ENCODE peak calls at places on chromosomes 13 and 19, in seven cellular contexts. P is ovary, U is tibial nerve, R is prostate gland, Z is spleen, W is body of pancreas, E is testis. X is an unnamed sample.

GRCh38 chr19:29858000-29858596 is 46.3 kb downstream of the CCNE1 start:
- DNase-seq in R (no peak), Z (no peak), E (no peak), U (no peak), P (no peak), W (peak), X (peak)

GRCh38 chr13:44969858-44970484 is 19.3 kb downstream of the NUFIP1 start:
- DNase-seq in P (no peak), E (no peak), R (peak), W (no peak), U (no peak), Z (no peak), X (no peak)

GRCh38 chr19:52724701-52725514 is 9.9 kb downstream of the ZNF611 start:
- DNase-seq in E (no peak), W (no peak), P (no peak), U (no peak), Z (no peak), R (no peak), X (no peak)

GRCh38 chr13:94548382-94549240 is 47.3 kb downstream of the TGDS start:
- DNase-seq in E (peak), P (peak), U (peak), R (peak), W (peak), Z (peak), X (peak)

GRCh38 chr13:73602295-73602694 is 531.9 kb downstream of the KLF12 start:
- DNase-seq in R (no peak), U (no peak), E (no peak), P (no peak), W (no peak), Z (no peak), X (no peak)

GRCh38 chr19:39093761-39094160 is 9.6 kb downstream of the ACP7 start:
- DNase-seq in R (no peak), P (no peak), U (no peak), W (no peak), Z (no peak), E (no peak), X (no peak)

GRCh38 chr13:27728271-27728670 is 64.0 kb upstream of the GSX1 start:
- DNase-seq in R (no peak), U (no peak), Z (no peak), E (no peak), P (no peak), W (no peak), X (no peak)

GRCh38 chr13:108195146-108195545 is 20.2 kb downstream of the LIG4 start:
- DNase-seq in E (no peak), U (no peak), P (no peak), W (no peak), R (no peak), Z (no peak), X (no peak)

GRCh38 chr13:110227864-110228643 is 78.9 kb downstream of the COL4A1 start:
- DNase-seq in E (no peak), P (no peak), Z (no peak), W (no peak), U (no peak), R (no peak), X (no peak)

GRCh38 chr13:28719656-28720055 is 886 bp upstream of the SLC46A3 start:
- DNase-seq in U (no peak), Z (no peak), E (no peak), W (no peak), R (no peak), P (no peak), X (no peak)

GRCh38 chr13:42041017-42041683 is 7.3 kb upstream of the DGKH start:
- DNase-seq in R (peak), U (no peak), Z (peak), E (peak), P (peak), W (peak), X (peak)

GRCh38 chr19:52522555-52522954 is 4.9 kb upstream of the ZNF808 start:
- DNase-seq in U (no peak), Z (no peak), R (no peak), W (no peak), P (no peak), E (peak), X (no peak)

GRCh38 chr13:58893396-58893795 is 1261.9 kb downstream of the PCDH17 start:
- DNase-seq in P (no peak), Z (no peak), R (no peak), U (no peak), W (no peak), E (no peak), X (no peak)

DNA sequence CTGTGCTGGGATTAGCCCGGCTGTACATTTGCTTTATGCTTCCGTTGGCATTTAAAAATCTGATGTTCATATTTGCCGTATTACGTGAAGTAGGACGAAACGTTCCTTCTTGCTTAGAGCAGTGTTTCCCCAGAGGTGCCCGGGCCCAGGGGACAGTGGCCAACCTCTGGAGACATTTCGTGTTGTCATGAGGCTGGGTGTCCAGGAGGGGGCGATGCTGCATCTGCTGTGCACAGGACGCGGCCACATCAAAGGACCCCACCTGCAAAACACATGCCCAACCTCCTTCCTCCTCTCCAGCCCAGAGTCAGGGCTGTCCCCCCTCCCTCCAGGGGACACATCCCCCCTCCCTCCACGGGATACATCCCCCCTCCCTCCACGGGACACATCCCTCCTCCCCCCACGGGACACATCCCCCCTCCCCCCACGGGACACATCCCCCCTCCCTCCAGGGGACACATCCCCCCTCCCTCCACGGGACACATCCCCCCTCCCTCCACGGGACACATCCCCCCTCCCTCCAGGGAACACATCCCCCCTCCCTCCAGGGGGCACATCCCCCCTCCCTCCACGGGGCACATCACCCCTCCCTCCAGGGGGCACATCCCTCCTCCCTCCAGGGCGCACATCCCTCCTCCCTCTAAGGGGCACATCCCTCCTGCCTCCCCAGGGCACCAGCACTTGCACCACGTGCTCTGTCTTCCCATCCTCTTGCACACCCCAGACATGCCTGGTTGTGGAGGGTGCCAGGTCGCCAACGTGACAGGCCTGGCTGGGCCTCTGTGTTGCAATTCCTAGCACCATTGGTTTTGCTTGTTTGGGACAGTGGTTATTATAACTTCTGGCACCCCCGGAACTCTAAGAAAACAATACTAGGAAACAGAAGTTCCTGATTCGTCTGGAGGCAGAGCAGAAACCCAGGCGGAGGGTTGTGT is 46.7 kb downstream of the GAS6 start:
- DNase-seq in Z (peak), U (peak), W (peak), P (peak), R (peak), E (peak), X (peak)
- H3K27ac ChIP-seq in Z (peak), U (peak), W (no peak), P (no peak), R (no peak), E (peak), X (peak)

GRCh38 chr19:1274852-1275259 is 474 bp upstream of the FAM174C start:
- DNase-seq in P (no peak), U (no peak), W (no peak), E (no peak), R (no peak), Z (no peak), X (peak)

GRCh38 chr19:1274081-1274851 is 1.1 kb upstream of the FAM174C start:
- DNase-seq in W (peak), Z (peak), R (peak), P (no peak), U (no peak), E (no peak), X (no peak)

GRCh38 chr19:1272423-1273262 is 2.7 kb upstream of the FAM174C start:
- DNase-seq in E (no peak), P (no peak), R (peak), U (no peak), W (no peak), Z (no peak), X (no peak)

GRCh38 chr19:1271528-1272422 is 2.6 kb downstream of the CIRBP start:
- DNase-seq in P (no peak), E (no peak), R (peak), W (no peak), U (no peak), Z (peak), X (peak)

GRCh38 chr19:1273263-1274041 is 1.9 kb upstream of the FAM174C start:
- DNase-seq in U (no peak), P (no peak), R (no peak), W (no peak), E (no peak), Z (peak), X (no peak)
- TF ChIP-seq POLR2A in U (no peak), P (no peak), R (no peak), W (no peak), E (no peak), Z (no peak), X (no peak)

DNA sequence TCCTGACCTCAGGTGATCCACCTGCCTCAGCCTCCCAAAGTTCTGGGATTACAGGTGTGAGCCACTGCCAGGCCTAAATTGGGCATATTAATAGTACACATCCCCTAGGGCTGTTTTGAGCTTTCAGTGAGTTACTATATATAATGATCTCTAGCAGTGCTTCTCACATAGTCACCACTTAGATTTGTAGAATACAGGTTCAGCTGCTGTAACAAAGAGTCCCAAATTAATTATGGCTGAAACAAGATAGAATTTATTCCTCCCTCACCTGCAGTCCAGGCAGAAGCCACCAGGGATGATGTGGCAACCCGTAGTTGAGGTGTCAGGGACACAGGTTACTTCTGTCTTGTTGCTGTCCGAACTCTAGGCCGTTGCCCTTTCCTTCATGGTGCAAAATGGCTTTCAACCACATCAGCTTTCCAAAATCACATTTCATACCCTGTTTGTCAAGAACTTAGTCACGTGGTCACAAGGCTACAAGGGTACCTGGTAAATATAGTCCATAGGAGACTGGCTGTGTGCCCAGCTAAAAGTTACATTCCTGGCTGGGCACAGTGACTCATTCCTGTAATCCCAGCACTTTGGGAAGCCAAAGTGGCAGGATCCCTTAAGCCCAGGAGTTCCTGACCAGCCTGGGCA is 2.9 kb downstream of the PROSER3 start:
- DNase-seq in R (no peak), Z (no peak), E (no peak), U (no peak), P (no peak), W (no peak), X (no peak)
- TF ChIP-seq CTCF in R (no peak), Z (no peak), E (no peak), U (no peak), P (no peak), W (no peak), X (no peak)

GRCh38 chr13:90968510-90968909 is 379.0 kb upstream of the MIR17HG start:
- DNase-seq in R (no peak), W (no peak), E (peak), P (no peak), U (no peak), Z (no peak), X (no peak)

GRCh38 chr13:90979059-90979458 is 368.4 kb upstream of the MIR17HG start:
- DNase-seq in R (no peak), W (no peak), Z (no peak), U (no peak), P (no peak), E (no peak), X (no peak)

DNA sequence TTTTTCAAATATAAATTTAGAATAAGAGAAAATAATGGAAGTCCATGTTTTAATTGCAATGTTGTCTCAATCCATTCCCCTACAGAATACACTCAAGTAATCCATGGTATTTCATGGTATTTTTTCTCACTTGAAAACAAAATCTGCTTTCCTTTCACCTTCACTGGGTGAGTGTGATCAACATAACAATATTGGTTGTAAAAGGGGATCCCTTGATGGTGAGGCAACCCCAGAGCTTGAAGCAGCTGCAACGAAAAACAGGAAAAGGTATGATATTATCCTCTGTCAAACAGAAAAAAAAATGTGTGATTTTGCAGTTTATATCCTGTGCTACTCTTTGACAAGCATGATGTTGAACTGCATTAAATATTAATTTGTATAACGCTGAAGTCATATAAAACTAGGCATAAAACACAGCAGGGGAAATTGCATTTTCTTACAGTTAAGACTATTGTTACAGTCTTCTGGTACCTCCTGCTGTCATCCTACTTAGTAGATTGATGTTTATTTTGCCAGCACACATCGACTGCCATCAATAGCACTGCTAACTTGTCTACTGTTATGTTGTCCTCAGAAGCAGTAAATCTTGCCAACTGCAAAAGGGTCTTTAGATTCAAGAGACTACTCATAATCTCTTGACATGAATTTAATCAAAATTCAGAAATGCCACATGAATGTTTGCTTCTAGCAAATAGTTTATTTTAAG is 373.1 kb upstream of the MIR17HG start:
- DNase-seq in E (no peak), R (no peak), Z (no peak), U (no peak), W (no peak), P (no peak), X (no peak)
- H3K27ac ChIP-seq in E (no peak), R (no peak), Z (no peak), U (no peak), W (no peak), P (no peak), X (no peak)

DNA sequence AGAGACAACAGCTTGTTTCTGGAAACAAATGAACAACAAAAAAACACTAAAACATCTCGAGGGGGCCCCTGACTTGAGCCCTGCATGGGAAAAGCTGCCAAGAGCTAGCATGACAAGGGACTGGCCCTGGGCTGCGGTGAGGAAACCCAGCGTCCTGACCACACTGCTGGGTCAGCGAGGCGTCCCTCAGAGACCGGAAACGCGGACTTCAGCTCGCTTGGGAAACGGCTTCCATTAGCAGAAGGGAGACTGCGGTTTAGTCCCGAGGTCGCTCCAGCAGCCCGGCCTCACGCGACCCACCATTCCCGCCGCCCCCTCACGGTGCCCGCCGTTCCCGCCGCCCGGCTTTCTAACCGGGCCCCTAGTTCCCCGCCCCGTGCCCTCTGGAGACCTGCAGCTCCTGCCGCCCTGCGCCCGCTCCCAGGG is 630 bp downstream of the CCDC122 start:
- DNase-seq in Z (peak), E (peak), U (peak), R (peak), P (peak), W (peak), X (peak)
- TF ChIP-seq POLR2A in Z (no peak), E (no peak), U (no peak), R (no peak), P (no peak), W (no peak), X (no peak)

GRCh38 chr13:51585234-51585672 is 991 bp downstream of the WDFY2 start:
- DNase-seq in W (no peak), R (no peak), Z (no peak), P (no peak), E (peak), U (no peak), X (no peak)

GRCh38 chr13:51583469-51583874 is 790 bp upstream of the WDFY2 start:
- DNase-seq in U (no peak), W (no peak), Z (no peak), P (peak), R (no peak), E (no peak), X (no peak)

GRCh38 chr13:51584731-51585191 is 499 bp downstream of the WDFY2 start:
- DNase-seq in R (peak), E (peak), W (peak), P (no peak), U (peak), Z (no peak), X (peak)

GRCh38 chr13:51585696-51586095 is 1.4 kb downstream of the WDFY2 start:
- DNase-seq in Z (no peak), U (no peak), W (no peak), E (no peak), P (no peak), R (no peak), X (no peak)

DNA sequence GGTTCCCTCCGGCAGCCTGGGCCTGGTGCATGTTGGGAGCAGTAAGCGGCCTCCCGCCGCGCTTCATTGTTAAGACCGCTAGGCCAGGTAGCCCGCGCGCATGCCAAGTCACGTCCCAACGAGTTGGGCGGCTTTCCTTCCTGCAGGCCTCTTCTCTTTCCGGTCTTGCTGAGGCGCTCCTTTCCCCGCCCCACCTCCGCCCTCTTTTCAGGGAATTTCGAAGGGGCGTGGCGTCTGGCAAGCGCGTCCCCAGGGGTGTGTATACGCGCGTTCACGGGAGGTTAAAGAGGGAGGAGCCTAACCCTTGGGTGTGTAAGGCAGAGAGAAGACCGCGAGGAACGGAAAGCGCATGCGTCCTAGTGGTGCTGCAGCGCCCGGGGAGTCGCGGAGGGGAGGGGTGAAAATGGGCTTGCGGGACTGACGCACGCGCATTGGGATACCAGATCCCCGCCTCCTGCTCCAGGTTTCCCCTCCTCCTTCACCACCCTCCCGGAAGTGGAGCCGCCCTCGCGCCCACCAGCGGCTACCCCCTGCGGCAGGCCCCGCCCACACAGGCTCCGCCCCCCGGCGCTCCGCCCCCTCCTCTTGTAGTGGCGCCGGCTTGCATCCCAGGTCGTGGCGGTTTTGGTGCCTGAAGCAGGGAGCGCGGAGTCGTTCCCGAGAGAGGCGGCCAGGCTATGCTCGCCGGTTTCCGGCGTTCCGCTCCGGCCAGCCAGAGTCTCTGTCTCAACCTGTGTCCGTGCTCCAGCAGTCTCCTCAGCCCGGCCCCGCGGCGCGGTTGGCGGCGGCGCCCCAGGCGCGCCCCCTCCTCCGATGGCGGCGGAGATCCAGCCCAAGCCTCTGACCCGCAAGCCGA is at the start of gene WDFY2:
- DNase-seq in U (peak), Z (peak), P (peak), R (peak), E (peak), W (peak), X (peak)
- TF ChIP-seq CTCF in U (peak), Z (no peak), P (no peak), R (peak), E (peak), W (no peak), X (no peak)